ENCODE peak calls at places on chromosomes 16 and 17, in five cellular contexts. One of them, this sample, is unnamed.

GRCh38 chr17:68498479-68499326 is 13.5 kb upstream of the PRKAR1A start:
- DNase-seq in GM13977: no peak
- DNase-seq in stomach: peak
- DNase-seq in NCI-H146: no peak
- DNase-seq in AG08395: no peak
- DNase-seq in this sample: no peak

GRCh38 chr17:75813081-75814020 is 28.7 kb downstream of the UNK start:
- DNase-seq in stomach: no peak
- DNase-seq in NCI-H146: no peak
- DNase-seq in GM13977: no peak
- DNase-seq in AG08395: no peak
- DNase-seq in this sample: no peak

GRCh38 chr17:81512984-81513668 is 527 bp upstream of the ACTG1 start:
- DNase-seq in NCI-H146: peak
- DNase-seq in AG08395: peak
- DNase-seq in GM13977: peak
- DNase-seq in stomach: peak
- DNase-seq in this sample: peak

GRCh38 chr17:37674511-37674910 is 31.3 kb upstream of the DDX52 start:
- DNase-seq in AG08395: no peak
- DNase-seq in stomach: no peak
- DNase-seq in GM13977: no peak
- DNase-seq in NCI-H146: no peak
- DNase-seq in this sample: no peak

GRCh38 chr17:49498037-49498615 is 3.0 kb downstream of the NGFR start:
- DNase-seq in NCI-H146: no peak
- DNase-seq in stomach: no peak
- DNase-seq in GM13977: no peak
- DNase-seq in AG08395: no peak
- DNase-seq in this sample: no peak

GRCh38 chr17:26962255-26963162 is 331.4 kb upstream of the WSB1 start:
- DNase-seq in AG08395: no peak
- DNase-seq in stomach: no peak
- DNase-seq in NCI-H146: no peak
- DNase-seq in GM13977: no peak
- DNase-seq in this sample: no peak

GRCh38 chr17:4953461-4953961 is 2.6 kb downstream of the ENO3 start:
- DNase-seq in NCI-H146: no peak
- DNase-seq in stomach: no peak
- DNase-seq in GM13977: no peak
- DNase-seq in AG08395: peak
- DNase-seq in this sample: no peak

GRCh38 chr16:79801550-79802090 is 201.1 kb upstream of the MAF start:
- DNase-seq in GM13977: no peak
- DNase-seq in AG08395: no peak
- DNase-seq in NCI-H146: no peak
- DNase-seq in stomach: no peak
- DNase-seq in this sample: no peak

GRCh38 chr16:23330583-23331249 is 28.6 kb downstream of the SCNN1B start:
- DNase-seq in GM13977: no peak
- DNase-seq in NCI-H146: no peak
- DNase-seq in AG08395: no peak
- DNase-seq in stomach: no peak
- DNase-seq in this sample: no peak

GRCh38 chr17:69208640-69209039 is 20.0 kb downstream of the ABCA10 start:
- DNase-seq in AG08395: no peak
- DNase-seq in stomach: no peak
- DNase-seq in GM13977: no peak
- DNase-seq in NCI-H146: no peak
- DNase-seq in this sample: no peak

GRCh38 chr16:9090101-9090959 is 1.1 kb upstream of the HAPSTR1 start:
- DNase-seq in stomach: peak
- DNase-seq in NCI-H146: peak
- DNase-seq in AG08395: no peak
- DNase-seq in GM13977: peak
- DNase-seq in this sample: peak

GRCh38 chr16:84501077-84501735 is 3.3 kb downstream of the MEAK7 start:
- DNase-seq in stomach: no peak
- DNase-seq in AG08395: peak
- DNase-seq in NCI-H146: no peak
- DNase-seq in GM13977: no peak
- DNase-seq in this sample: no peak

GRCh38 chr17:29561541-29562517 is 5.0 kb downstream of the ABHD15 start:
- DNase-seq in stomach: no peak
- DNase-seq in AG08395: no peak
- DNase-seq in GM13977: no peak
- DNase-seq in NCI-H146: no peak
- DNase-seq in this sample: peak

GRCh38 chr16:678858-679807 is 1.1 kb upstream of the STUB1 start:
- DNase-seq in NCI-H146: peak
- DNase-seq in AG08395: peak
- DNase-seq in GM13977: peak
- DNase-seq in stomach: peak
- DNase-seq in this sample: peak

GRCh38 chr16:52584921-52585320 is 38.0 kb upstream of the TOX3 start:
- DNase-seq in stomach: no peak
- DNase-seq in GM13977: no peak
- DNase-seq in NCI-H146: no peak
- DNase-seq in AG08395: no peak
- DNase-seq in this sample: no peak

This sample was measured in lung.